ENCODE peak calls at places on chromosomes 13 and 19, in nine cellular contexts. M is lung, D is heart right ventricle, S is mucosa of descending colon, W is HL-60, C is testis, N is choroid plexus epithelial cell, O is mammary epithelial cell, B is tibial artery. A is an unnamed sample.
A peak's percentile ranks its signal among the peaks of the same experiment; 100 is the strongest.

GRCh38 chr13:77022341-77022740 is 4.6 kb downstream of the FBXL3 start:
- DNase-seq in O (no peak), S (no peak), D (no peak), M (no peak), N (peak; percentile 90), B (no peak), W (peak; percentile 35), C (no peak), A (peak; percentile 57)

GRCh38 chr13:106786006-106786579 is 218.2 kb upstream of the ARGLU1 start:
- DNase-seq in S (no peak), W (peak; percentile 60), C (no peak), O (no peak), M (no peak), D (no peak), B (no peak), N (no peak), A (no peak)

GRCh38 chr13:59112375-59112774 is 1051.4 kb downstream of the DIAPH3 start:
- DNase-seq in N (peak; percentile 99), D (peak; percentile 26), W (no peak), S (peak; percentile 29), B (peak; percentile 40), C (no peak), O (peak; percentile 64), M (no peak), A (peak; percentile 85)

GRCh38 chr13:30422056-30422914 is at the start of gene UBE2L5:
- DNase-seq in N (peak; percentile 84), B (peak; percentile 74), M (peak; percentile 80), O (peak; percentile 73), D (peak; percentile 73), W (peak; percentile 81), C (peak; percentile 83), S (peak; percentile 72), A (peak; percentile 88)

GRCh38 chr13:23159587-23160240 is 21.1 kb upstream of the SGCG start:
- DNase-seq in B (no peak), D (no peak), N (no peak), S (no peak), M (no peak), W (no peak), C (no peak), O (no peak), A (no peak)

GRCh38 chr19:54320271-54320670 is 7.3 kb upstream of the LILRA5 start:
- DNase-seq in D (no peak), B (no peak), W (no peak), C (no peak), S (no peak), N (no peak), M (no peak), O (no peak), A (no peak)

GRCh38 chr19:44903602-44904425 is 1.8 kb upstream of the APOE start:
- DNase-seq in D (peak; percentile 58), B (peak; percentile 64), C (peak; percentile 86), O (no peak), W (peak; percentile 72), S (peak; percentile 86), M (peak; percentile 78), N (peak; percentile 75), A (peak; percentile 68)

GRCh38 chr19:52638601-52639000 is 446 bp upstream of the ZNF83 start:
- DNase-seq in N (no peak), C (peak; percentile 24), S (no peak), B (peak; percentile 20), W (no peak), M (no peak), O (no peak), D (peak; percentile 6), A (peak; percentile 62)

GRCh38 chr19:38035515-38036495 is 128.8 kb downstream of the SIPA1L3 start:
- DNase-seq in M (no peak), O (no peak), D (no peak), B (no peak), S (no peak), W (no peak), C (no peak), N (no peak), A (peak; percentile 31)

GRCh38 chr19:38032151-38032550 is 125.1 kb downstream of the SIPA1L3 start:
- DNase-seq in N (peak; percentile 66), D (no peak), B (no peak), O (no peak), M (no peak), C (no peak), S (no peak), W (no peak), A (peak; percentile 37)

GRCh38 chr19:38033658-38034150 is 126.7 kb downstream of the SIPA1L3 start:
- DNase-seq in N (peak; percentile 76), O (no peak), W (no peak), M (no peak), S (peak; percentile 19), C (no peak), D (no peak), B (no peak), A (no peak)

GRCh38 chr19:38032951-38033350 is 125.9 kb downstream of the SIPA1L3 start:
- DNase-seq in B (no peak), M (no peak), D (no peak), C (no peak), O (no peak), S (no peak), N (peak; percentile 70), W (no peak), A (peak; percentile 48)

DNA sequence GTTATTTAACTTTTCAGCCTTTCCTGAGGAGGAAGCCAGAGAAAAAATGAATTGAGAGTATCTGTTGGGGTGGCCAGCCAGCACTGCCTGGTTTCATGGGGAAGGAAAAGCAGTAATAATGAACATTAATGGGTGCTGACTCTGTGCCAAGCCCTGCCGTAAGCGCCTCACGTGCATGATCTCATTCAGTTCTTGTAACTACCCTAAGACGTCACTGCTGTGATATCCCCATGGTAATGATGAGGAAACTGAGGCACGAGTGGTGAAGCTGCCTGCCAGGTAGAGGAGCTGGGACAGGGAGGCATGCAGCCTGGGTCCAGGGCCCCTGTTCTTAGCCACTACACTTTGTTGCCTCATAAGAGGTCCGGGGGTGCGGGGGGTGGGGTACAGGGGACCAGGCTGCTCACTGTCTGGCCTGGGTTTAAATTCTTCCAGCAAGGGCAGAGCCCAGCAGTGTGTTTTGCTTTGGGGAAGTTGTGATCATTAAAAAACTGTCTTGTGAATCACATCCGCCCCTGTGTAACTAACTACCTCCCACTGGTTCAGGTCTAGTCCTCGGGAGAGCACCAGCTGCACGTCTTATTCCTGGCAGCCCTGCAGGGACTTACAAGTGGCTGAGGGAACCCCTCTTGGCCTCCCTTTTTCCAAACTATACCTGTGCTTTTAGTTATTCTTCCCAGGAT is 127.3 kb downstream of the SIPA1L3 start:
- DNase-seq in B (peak; percentile 33), N (peak; percentile 75), W (peak; percentile 39), M (no peak), C (no peak), S (peak; percentile 32), O (no peak), D (no peak), A (peak; percentile 33)
- TF ChIP-seq CTCF in B (no peak), N (no peak), W (no peak), M (no peak), C (no peak), S (no peak), O (no peak), D (no peak), A (no peak)

GRCh38 chr19:33622505-33622808 is 704 bp downstream of the CHST8 start:
- DNase-seq in O (peak; percentile 25), C (no peak), N (no peak), B (no peak), S (no peak), M (no peak), W (no peak), D (no peak), A (no peak)

GRCh38 chr19:33621811-33622504 is at the start of gene CHST8:
- DNase-seq in N (peak; percentile 16), M (no peak), S (peak; percentile 52), B (no peak), C (peak; percentile 53), D (peak; percentile 45), O (peak; percentile 29), W (no peak), A (peak; percentile 8)

GRCh38 chr19:33624586-33625153 is 2.9 kb downstream of the CHST8 start:
- DNase-seq in M (no peak), O (no peak), N (no peak), W (no peak), C (no peak), S (no peak), D (no peak), B (no peak), A (no peak)

GRCh38 chr19:33621065-33621785 is 528 bp upstream of the CHST8 start:
- DNase-seq in M (no peak), C (no peak), N (no peak), B (no peak), S (no peak), O (no peak), D (no peak), W (no peak), A (no peak)

DNA sequence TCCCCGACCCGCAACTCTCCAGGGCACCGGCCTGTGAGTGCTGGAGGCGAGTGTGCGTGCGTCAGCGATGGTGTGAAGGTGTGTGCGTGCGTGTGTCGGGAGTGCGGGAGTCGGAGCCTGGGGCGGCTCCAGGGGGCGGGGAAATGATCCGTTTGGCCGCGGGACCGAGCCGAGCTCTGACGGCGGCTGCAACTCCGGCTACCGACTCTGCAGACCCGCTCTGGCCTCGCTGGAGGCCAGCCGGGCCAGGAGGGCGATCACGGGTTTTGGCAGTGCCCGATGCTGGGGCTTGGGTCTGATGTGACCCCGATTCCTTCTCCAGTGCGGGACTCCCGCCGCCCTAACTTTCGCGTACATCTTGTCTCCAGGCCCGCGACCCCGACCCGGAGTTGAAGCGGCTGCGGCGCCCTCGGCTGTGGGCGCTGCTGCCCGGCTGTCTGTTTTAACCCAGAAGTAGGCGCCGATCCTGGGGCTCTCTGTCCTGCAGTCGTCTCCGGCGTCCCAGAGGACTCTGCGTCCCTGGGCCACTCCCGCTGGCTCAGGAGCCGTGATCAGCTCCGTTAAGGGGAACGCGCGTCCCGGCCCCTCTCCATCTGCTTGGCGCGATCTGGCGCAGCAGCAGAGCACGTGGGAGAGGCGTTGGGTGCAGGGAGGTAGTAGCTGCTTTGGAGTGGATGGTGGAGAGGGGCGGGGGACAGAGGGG is 1.2 kb downstream of the CHST8 start:
- DNase-seq in W (no peak), M (no peak), D (no peak), S (no peak), C (no peak), N (no peak), O (no peak), B (no peak), A (no peak)
- H3K4me3 ChIP-seq in W (no peak overlapping the region), M (no peak overlapping the region), D (peak overlapping the region; percentile 63), S (no peak overlapping the region), C (peak overlapping the region; percentile 36), N (no peak overlapping the region), O (no peak overlapping the region), B (peak overlapping the region; percentile 53), A (no peak overlapping the region)

GRCh38 chr13:51733656-51734334 is 70.2 kb downstream of the DHRS12 start:
- DNase-seq in M (no peak), B (no peak), D (no peak), O (peak; percentile 54), S (no peak), W (peak; percentile 80), N (no peak), C (peak; percentile 34), A (peak; percentile 29)

GRCh38 chr13:51728972-51729371 is 75.0 kb downstream of the DHRS12 start:
- DNase-seq in M (no peak), O (peak; percentile 46), B (no peak), W (peak; percentile 72), N (peak; percentile 93), D (no peak), S (no peak), C (no peak), A (peak; percentile 75)

GRCh38 chr13:51730927-51731326 is 73.0 kb downstream of the DHRS12 start:
- DNase-seq in O (no peak), M (no peak), D (no peak), B (no peak), S (no peak), C (no peak), W (no peak), N (no peak), A (no peak)

GRCh38 chr13:51729853-51730553 is 74.0 kb downstream of the DHRS12 start:
- DNase-seq in D (no peak), C (no peak), S (no peak), M (no peak), W (no peak), O (peak; percentile 77), B (peak; percentile 76), N (peak; percentile 93), A (peak; percentile 92)

GRCh38 chr13:51731759-51732158 is 72.2 kb downstream of the DHRS12 start:
- DNase-seq in B (no peak), C (no peak), D (no peak), M (no peak), S (no peak), N (peak; percentile 80), O (no peak), W (no peak), A (peak; percentile 75)
- TF ChIP-seq CTCF in B (peak; percentile 49), C (no peak), D (peak; percentile 23), M (no peak), S (no peak), N (peak; percentile 61), O (peak; percentile 27), W (no peak), A (peak; percentile 61)

GRCh38 chr13:44156294-44156658 is 217.3 kb upstream of the SERP2 start:
- DNase-seq in O (no peak), N (no peak), S (no peak), D (no peak), C (no peak), B (no peak), W (no peak), M (no peak), A (no peak)
- H3K4me3 ChIP-seq in O (no peak overlapping the region), N (peak overlapping the region; percentile 35), S (no peak overlapping the region), D (peak overlapping the region; percentile 29), C (no peak overlapping the region), B (peak overlapping the region; percentile 32), W (no peak overlapping the region), M (no peak overlapping the region), A (no peak overlapping the region)

A was measured in fibroblast of villous mesenchyme.